ENCODE peak calls at places on chromosome 1, in ten cellular contexts. R is SK-N-SH, H is adipocyte, M is A549, T is tibial artery, X is cardiac muscle cell, L is body of pancreas, Y is osteoblast, I is mammary epithelial cell, B is sigmoid colon. G is an unnamed sample.

GRCh38 chr1:117661027-117661426 is 55.2 kb downstream of the TENT5C start:
- DNase-seq in R (no peak), H (no peak), M (no peak), T (no peak), X (no peak), L (no peak), Y (no peak), I (no peak), B (no peak), G (no peak)

GRCh38 chr1:84698151-84698651 is 7.9 kb upstream of the SSX2IP start:
- DNase-seq in R (no peak), H (peak; percentile 89), M (no peak), T (no peak), X (peak; percentile 89), L (no peak), Y (peak; percentile 75), I (peak; percentile 37), B (no peak), G (no peak)

GRCh38 chr1:247376659-247377058 is 39.3 kb upstream of the NLRP3 start:
- DNase-seq in R (no peak), H (no peak), M (no peak), T (no peak), X (no peak), L (no peak), Y (no peak), I (no peak), B (no peak), G (no peak)

GRCh38 chr1:181453541-181454201 is 29.6 kb upstream of the CACNA1E start:
- DNase-seq in R (no peak), H (no peak), M (no peak), T (no peak), X (no peak), L (no peak), Y (no peak), I (no peak), B (no peak), G (no peak)

GRCh38 chr1:223248787-223249175 is 105.7 kb upstream of the TLR5 start:
- DNase-seq in R (no peak), H (no peak), M (no peak), T (no peak), X (no peak), L (no peak), Y (no peak), I (no peak), B (no peak), G (no peak)

GRCh38 chr1:224640587-224640986 is 24.5 kb downstream of the CNIH3 start:
- DNase-seq in R (no peak), H (no peak), M (no peak), T (no peak), X (no peak), L (no peak), Y (peak; percentile 25), I (no peak), B (no peak), G (no peak)

GRCh38 chr1:8926707-8927694 is 18.7 kb upstream of the CA6 start:
- DNase-seq in R (no peak), H (no peak), M (no peak), T (no peak), X (no peak), L (no peak), Y (no peak), I (no peak), B (no peak), G (no peak)

GRCh38 chr1:94067196-94067595 is 53.8 kb downstream of the ABCA4 start:
- DNase-seq in R (no peak), H (no peak), M (no peak), T (no peak), X (peak; percentile 92), L (no peak), Y (no peak), I (no peak), B (no peak), G (no peak)

GRCh38 chr1:53740621-53741105 is 1.7 kb upstream of the GLIS1 start:
- DNase-seq in R (no peak), H (peak; percentile 76), M (no peak), T (no peak), X (peak; percentile 68), L (no peak), Y (peak; percentile 94), I (no peak), B (no peak), G (no peak)
- H3K4me3 ChIP-seq in R (no peak overlapping the region), H (no peak overlapping the region), M (no peak overlapping the region), T (no peak overlapping the region), X (no peak overlapping the region), L (no peak overlapping the region), Y (no peak overlapping the region), I (no peak overlapping the region), B (no peak overlapping the region), G (no peak overlapping the region)

GRCh38 chr1:113945329-113945728 is 16.2 kb downstream of the HIPK1 start:
- DNase-seq in R (no peak), H (no peak), M (no peak), T (no peak), X (no peak), L (no peak), Y (no peak), I (no peak), B (no peak), G (no peak)

GRCh38 chr1:113941245-113941559 is 12.1 kb downstream of the HIPK1 start:
- DNase-seq in R (no peak), H (no peak), M (no peak), T (no peak), X (no peak), L (no peak), Y (no peak), I (no peak), B (no peak), G (no peak)

GRCh38 chr1:113940365-113941244 is 11.5 kb downstream of the HIPK1 start:
- DNase-seq in R (no peak), H (no peak), M (no peak), T (no peak), X (no peak), L (no peak), Y (no peak), I (no peak), B (no peak), G (no peak)

GRCh38 chr1:113942527-113942926 is 13.4 kb downstream of the HIPK1 start:
- DNase-seq in R (no peak), H (no peak), M (no peak), T (no peak), X (no peak), L (no peak), Y (no peak), I (no peak), B (no peak), G (no peak)

DNA sequence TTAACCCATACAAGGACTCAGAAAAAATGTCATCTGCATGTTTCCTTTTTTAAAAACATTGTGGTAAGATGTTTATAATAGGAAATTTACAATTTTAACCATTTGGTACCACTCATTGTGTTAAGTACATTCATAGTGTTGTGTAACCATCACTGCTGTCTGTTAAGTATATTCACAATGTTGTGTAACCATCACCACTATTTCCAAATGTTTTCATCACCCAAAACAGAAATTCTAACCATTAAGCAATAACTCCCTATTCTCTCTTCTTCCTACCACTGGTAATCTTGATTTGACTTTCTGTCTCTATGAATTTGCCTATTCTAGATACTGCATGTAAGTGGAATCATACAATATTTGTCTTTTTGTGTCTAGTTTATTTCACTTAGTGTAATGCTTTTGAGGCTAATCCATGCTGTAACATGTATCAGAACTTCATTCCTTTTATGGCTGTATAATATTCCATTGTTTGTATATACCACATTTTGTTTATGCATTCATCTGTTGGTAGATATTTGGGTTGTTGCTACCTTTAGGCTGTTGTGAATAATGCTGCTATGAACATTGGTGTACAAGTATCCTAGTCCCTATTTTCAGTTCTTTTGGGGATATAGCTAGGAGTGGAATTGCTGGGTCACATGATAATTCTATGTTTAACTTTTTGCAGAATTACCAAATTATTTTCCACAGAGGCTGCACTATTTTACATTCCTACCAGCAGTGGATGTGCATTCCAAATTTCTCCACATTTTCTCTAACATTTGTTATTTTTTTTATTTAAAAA is 14.1 kb downstream of the HIPK1 start:
- DNase-seq in R (no peak), H (peak; percentile 62), M (no peak), T (no peak), X (peak; percentile 82), L (no peak), Y (no peak), I (no peak), B (no peak), G (no peak)
- H3K4me1 ChIP-seq in R (peaks cover 3% of the 10 kb centered on the region), H (peaks cover 39% of the 10 kb centered on the region), M (peaks cover 3% of the 10 kb centered on the region), T (peaks cover 44% of the 10 kb centered on the region), X (peaks cover 20% of the 10 kb centered on the region), L (peaks cover 37% of the 10 kb centered on the region), Y (peaks cover 4% of the 10 kb centered on the region), I (no peaks in the 10 kb centered on the region), B (peaks cover 39% of the 10 kb centered on the region), G (peaks cover 10% of the 10 kb centered on the region)

GRCh38 chr1:108201682-108202081 is 1.5 kb upstream of the SLC25A24 start:
- DNase-seq in R (no peak), H (no peak), M (no peak), T (no peak), X (no peak), L (no peak), Y (no peak), I (no peak), B (no peak), G (no peak)

GRCh38 chr1:108199231-108199657 is 899 bp downstream of the SLC25A24 start:
- DNase-seq in R (peak; percentile 44), H (peak; percentile 72), M (peak; percentile 48), T (no peak), X (peak; percentile 49), L (no peak), Y (peak; percentile 73), I (peak; percentile 41), B (no peak), G (no peak)

GRCh38 chr1:108199781-108200626 is at the start of gene SLC25A24:
- DNase-seq in R (peak; percentile 92), H (peak; percentile 96), M (peak; percentile 78), T (peak; percentile 72), X (peak; percentile 87), L (peak; percentile 74), Y (peak; percentile 96), I (peak; percentile 73), B (peak; percentile 88), G (peak; percentile 96)

DNA sequence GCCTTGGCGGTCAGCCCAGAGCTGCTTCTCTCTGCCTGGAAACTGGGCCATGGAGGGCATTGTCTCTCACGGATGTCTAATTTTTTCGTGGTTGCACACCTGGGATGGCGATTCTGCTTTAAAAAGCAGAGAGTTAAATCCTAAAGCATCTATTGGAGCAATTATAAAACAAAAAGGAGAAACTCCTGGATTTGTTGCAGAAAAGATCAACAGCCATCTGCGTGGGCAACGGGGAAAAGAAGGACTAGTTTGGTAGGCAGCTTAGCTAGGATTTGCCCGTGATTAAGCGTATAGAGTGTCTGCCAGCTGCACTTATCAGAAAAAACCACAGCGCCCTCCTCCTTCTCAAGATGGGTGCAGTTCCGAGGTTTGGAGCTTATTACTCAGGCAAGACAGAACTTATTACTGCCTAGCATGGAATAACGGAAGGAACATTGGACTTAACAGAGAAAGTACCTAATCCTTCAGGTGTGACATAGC is 524 bp upstream of the SLC25A24 start:
- DNase-seq in R (peak; percentile 67), H (peak; percentile 83), M (peak; percentile 80), T (peak; percentile 47), X (peak; percentile 82), L (peak; percentile 37), Y (peak; percentile 93), I (peak; percentile 79), B (no peak), G (no peak)
- H3K4me3 ChIP-seq in R (peak overlapping the region; percentile 81), H (peak overlapping the region; percentile 98), M (peak overlapping the region; percentile 75), T (peak overlapping the region; percentile 84), X (peak overlapping the region; percentile 85), L (peak overlapping the region; percentile 78), Y (peak overlapping the region; percentile 94), I (peak overlapping the region; percentile 60), B (peak overlapping the region; percentile 87), G (peak overlapping the region; percentile 88)

GRCh38 chr1:151314137-151314875 is 12.9 kb downstream of the PI4KB start:
- DNase-seq in R (no peak), H (peak; percentile 93), M (no peak), T (peak; percentile 84), X (peak; percentile 91), L (peak; percentile 49), Y (peak; percentile 94), I (peak; percentile 52), B (peak; percentile 95), G (peak; percentile 90)

GRCh38 chr1:151315565-151316235 is 11.5 kb downstream of the PI4KB start:
- DNase-seq in R (no peak), H (no peak), M (no peak), T (no peak), X (no peak), L (no peak), Y (peak; percentile 37), I (no peak), B (no peak), G (no peak)

GRCh38 chr1:151311589-151312331 is 15.5 kb downstream of the PI4KB start:
- DNase-seq in R (peak; percentile 30), H (peak; percentile 99), M (peak; percentile 93), T (peak; percentile 91), X (peak; percentile 99), L (peak; percentile 41), Y (peak; percentile 95), I (peak; percentile 99), B (peak; percentile 94), G (peak; percentile 78)

GRCh38 chr1:151312439-151313225 is 14.6 kb downstream of the PI4KB start:
- DNase-seq in R (no peak), H (peak; percentile 42), M (no peak), T (no peak), X (no peak), L (no peak), Y (peak; percentile 78), I (no peak), B (no peak), G (no peak)

GRCh38 chr1:151313501-151313900 is 13.7 kb downstream of the PI4KB start:
- DNase-seq in R (no peak), H (peak; percentile 46), M (no peak), T (no peak), X (peak; percentile 37), L (no peak), Y (no peak), I (no peak), B (peak; percentile 80), G (no peak)
- H3K4me1 ChIP-seq in R (peaks cover 27% of the 10 kb centered on the region), H (peaks cover 69% of the 10 kb centered on the region), M (peaks cover 44% of the 10 kb centered on the region), T (peaks cover 42% of the 10 kb centered on the region), X (no peaks in the 10 kb centered on the region), L (peaks cover 39% of the 10 kb centered on the region), Y (peaks cover 49% of the 10 kb centered on the region), I (peaks cover 31% of the 10 kb centered on the region), B (peaks cover 63% of the 10 kb centered on the region), G (peaks cover 30% of the 10 kb centered on the region)